ENCODE peak calls at places on chromosomes 5 and 9, in ten cellular contexts. S, C, E, J, N, F, L, R, D and X are unnamed samples.

GRCh38 chr9:126880226-126880946 is 19.9 kb downstream of the ZBTB34 start:
- DNase-seq in S (no peak), C (no peak), E (no peak), J (no peak), N (no peak), F (no peak), L (no peak), R (no peak), D (no peak), X (no peak)

GRCh38 chr5:67799732-67800234 is 415.8 kb upstream of the PIK3R1 start:
- DNase-seq in S (no peak), C (no peak), E (peak; percentile 39), J (no peak), N (peak; percentile 7), F (no peak), L (no peak), R (no peak), D (peak; percentile 35), X (no peak)

GRCh38 chr9:117523531-117524153 is 108.8 kb upstream of the ASTN2 start:
- DNase-seq in S (no peak), C (no peak), E (no peak), J (no peak), N (no peak), F (no peak), L (no peak), R (no peak), D (no peak), X (no peak)

GRCh38 chr5:158175664-158176507 is 316.9 kb upstream of the CLINT1 start:
- DNase-seq in S (no peak), C (no peak), E (no peak), J (no peak), N (peak; percentile 4), F (no peak), L (no peak), R (no peak), D (no peak), X (no peak)

GRCh38 chr5:158271155-158271554 is 412.2 kb upstream of the CLINT1 start:
- DNase-seq in S (no peak), C (no peak), E (no peak), J (no peak), N (no peak), F (no peak), L (no peak), R (no peak), D (no peak), X (no peak)

GRCh38 chr5:96652769-96653455 is 9.3 kb upstream of the CAST start:
- DNase-seq in S (no peak), C (no peak), E (no peak), J (no peak), N (no peak), F (no peak), L (no peak), R (no peak), D (no peak), X (peak; percentile 83)

GRCh38 chr5:137923856-137924255 is 34.6 kb downstream of the PKD2L2 start:
- DNase-seq in S (no peak), C (no peak), E (peak; percentile 31), J (no peak), N (no peak), F (no peak), L (no peak), R (no peak), D (no peak), X (no peak)

GRCh38 chr5:81948349-81948748 is 23.5 kb upstream of the ATG10 start:
- DNase-seq in S (no peak), C (no peak), E (peak; percentile 68), J (no peak), N (no peak), F (no peak), L (no peak), R (no peak), D (no peak), X (no peak)

GRCh38 chr5:107925195-107925594 is 254.5 kb upstream of the EFNA5 start:
- DNase-seq in S (no peak), C (no peak), E (no peak), J (no peak), N (no peak), F (no peak), L (no peak), R (no peak), D (no peak), X (no peak)

GRCh38 chr5:167877924-167878323 is 413.5 kb upstream of the WWC1 start:
- DNase-seq in S (no peak), C (no peak), E (no peak), J (no peak), N (no peak), F (no peak), L (no peak), R (no peak), D (no peak), X (no peak)

GRCh38 chr9:131490514-131490913 is 12.2 kb upstream of the POMT1 start:
- DNase-seq in S (no peak), C (no peak), E (no peak), J (no peak), N (no peak), F (no peak), L (no peak), R (no peak), D (no peak), X (no peak)

GRCh38 chr9:79610019-79610760 is 38.4 kb downstream of the TLE4 start:
- DNase-seq in S (no peak), C (no peak), E (peak; percentile 20), J (no peak), N (peak; percentile 56), F (no peak), L (no peak), R (no peak), D (no peak), X (no peak)

GRCh38 chr9:71506821-71507220 is 261.5 kb downstream of the CEMIP2 start:
- DNase-seq in S (no peak), C (no peak), E (peak; percentile 12), J (no peak), N (peak; percentile 90), F (no peak), L (peak; percentile 63), R (no peak), D (no peak), X (no peak)

GRCh38 chr9:89497978-89498844 is at the start of gene SEMA4D:
- DNase-seq in S (peak; percentile 53), C (peak; percentile 88), E (peak; percentile 57), J (peak; percentile 40), N (peak; percentile 39), F (peak; percentile 90), L (peak; percentile 70), R (peak; percentile 6), D (peak; percentile 84), X (peak; percentile 89)

GRCh38 chr5:34460496-34460895 is 195.6 kb upstream of the RAI14 start:
- DNase-seq in S (no peak), C (no peak), E (peak; percentile 50), J (no peak), N (peak; percentile 70), F (no peak), L (no peak), R (no peak), D (no peak), X (no peak)

GRCh38 chr5:164002214-164002613 is 496.8 kb downstream of the MAT2B start:
- DNase-seq in S (no peak), C (no peak), E (no peak), J (no peak), N (no peak), F (no peak), L (no peak), R (no peak), D (no peak), X (no peak)

GRCh38 chr9:107425110-107426025 is 64.2 kb downstream of the KLF4 start:
- DNase-seq in S (peak; percentile 50), C (peak; percentile 38), E (peak; percentile 69), J (peak; percentile 13), N (peak; percentile 81), F (peak; percentile 28), L (peak; percentile 72), R (no peak), D (peak; percentile 75), X (peak; percentile 94)

GRCh38 chr9:28155067-28155466 is 581.8 kb upstream of the C9orf72 start:
- DNase-seq in S (no peak), C (no peak), E (no peak), J (no peak), N (no peak), F (no peak), L (no peak), R (no peak), D (no peak), X (no peak)

DNA sequence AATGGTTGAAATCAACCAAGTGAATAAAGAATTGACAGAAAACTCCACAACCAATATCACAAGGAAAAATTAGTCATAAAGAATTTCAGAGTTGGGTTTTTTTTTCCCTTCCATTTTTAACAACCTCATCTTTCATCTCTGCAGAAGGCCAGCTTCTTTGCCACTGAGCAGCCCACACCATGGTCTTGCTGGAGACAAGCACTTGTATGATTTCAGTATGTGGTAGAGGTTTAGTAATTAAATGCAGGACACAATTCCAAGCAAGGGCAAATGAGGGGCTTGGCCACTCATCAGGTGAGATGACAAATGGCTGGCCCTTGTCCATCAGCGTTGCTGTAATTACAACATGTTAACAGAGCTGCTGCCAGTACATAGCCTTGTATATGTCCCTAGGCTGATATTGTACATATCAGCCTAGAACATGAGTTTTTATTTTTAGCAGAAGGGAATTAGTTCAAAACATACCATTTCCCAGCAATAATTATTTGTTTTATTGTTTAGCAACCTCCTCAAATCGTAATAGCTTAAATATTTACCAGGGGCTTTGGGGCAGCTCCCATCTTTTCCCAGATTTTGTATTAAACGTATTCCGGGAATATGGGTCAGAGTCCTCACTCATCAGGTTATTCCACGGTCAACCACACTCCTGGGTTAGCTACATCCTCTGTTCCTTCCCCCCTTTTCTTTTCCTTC is 5.0 kb upstream of the C9 start:
- DNase-seq in S (no peak), C (no peak), E (no peak), J (no peak), N (peak; percentile 45), F (no peak), L (no peak), R (no peak), D (no peak), X (no peak)
- H3K4me3 ChIP-seq in S (no peak overlapping the region), C (no peak overlapping the region), E (no peak overlapping the region), J (no peak overlapping the region), N (no peak overlapping the region), F (no peak overlapping the region), L (no peak overlapping the region), R (no peak overlapping the region), D (no peak overlapping the region), X (no peak overlapping the region)

GRCh38 chr5:140875085-140876065 is at the start of gene PCDHA12:
- DNase-seq in S (no peak), C (peak; percentile 47), E (no peak), J (no peak), N (no peak), F (no peak), L (peak; percentile 72), R (no peak), D (no peak), X (peak; percentile 76)
- H3K27ac ChIP-seq in S (no peak within 1 kb of the TSS), C (peak within 1 kb of the TSS; percentile 57), E (no peak within 1 kb of the TSS), J (no peak within 1 kb of the TSS), N (no peak within 1 kb of the TSS), F (no peak within 1 kb of the TSS), L (peak within 1 kb of the TSS; percentile 74), R (no peak within 1 kb of the TSS), D (no peak within 1 kb of the TSS), X (no peak within 1 kb of the TSS)

GRCh38 chr5:172284275-172284971 is 859 bp upstream of the UBTD2 start:
- DNase-seq in S (no peak), C (no peak), E (no peak), J (no peak), N (peak; percentile 61), F (no peak), L (no peak), R (no peak), D (no peak), X (no peak)
- H3K4me3 ChIP-seq in S (peak overlapping the region; percentile 53), C (peak overlapping the region; percentile 85), E (peak overlapping the region; percentile 72), J (peak overlapping the region; percentile 76), N (peak overlapping the region; percentile 93), F (peak overlapping the region; percentile 94), L (peak overlapping the region; percentile 57), R (peak overlapping the region; percentile 78), D (peak overlapping the region; percentile 80), X (peak overlapping the region; percentile 77)

GRCh38 chr5:76591366-76591765 is 31.8 kb downstream of the F2RL2 start:
- DNase-seq in S (no peak), C (no peak), E (no peak), J (no peak), N (no peak), F (no peak), L (no peak), R (no peak), D (no peak), X (no peak)
- H3K27ac ChIP-seq in S (no peak overlapping the region), C (no peak overlapping the region), E (no peak overlapping the region), J (no peak overlapping the region), N (no peak overlapping the region), F (no peak overlapping the region), L (no peak overlapping the region), R (no peak overlapping the region), D (no peak overlapping the region), X (no peak overlapping the region)